ENCODE peak calls at places on chromosome 11, in seven cellular contexts. P is activated CD4-positive, alpha-beta T cell treated with anti-CD3 and anti-CD28 coated beads, Interleukin-2, amount 50 U/mL, for 4 hours; K is CD4-positive, alpha-beta T cell; A is activated T-helper 1 cell treated with Interleukin-2 at 50 U/mL for 16 hours; I is NCI-H1048; R is astrocyte of the cerebellum; H is stimulated activated CD4-positive, alpha-beta T cell treated with anti-CD3 and anti-CD28 coated beads, TNF-alpha, amount 100 ng/mL, for 4 hours. C is an unnamed sample.

GRCh38 chr11:47332303-47332711 is 20.2 kb downstream of the MYBPC3 start:
- DNase-seq in R (no peak), P (no peak), A (no peak), H (no peak), K (no peak), I (no peak), C (no peak)

GRCh38 chr11:126581871-126582270 is 226.4 kb downstream of the ST3GAL4 start:
- DNase-seq in R (no peak), P (no peak), K (no peak), A (no peak), H (no peak), I (no peak), C (no peak)

GRCh38 chr11:79040348-79040747 is 400.5 kb downstream of the TENM4 start:
- DNase-seq in A (no peak), P (no peak), I (no peak), R (no peak), K (no peak), H (no peak), C (no peak)

GRCh38 chr11:77129841-77130756 is 2.1 kb downstream of the MYO7A start:
- DNase-seq in A (no peak), R (no peak), K (no peak), P (no peak), I (no peak), H (no peak), C (no peak)

GRCh38 chr11:102017029-102017428 is 30.2 kb upstream of the CFAP300 start:
- DNase-seq in I (no peak), K (no peak), R (no peak), P (no peak), A (no peak), H (no peak), C (no peak)

GRCh38 chr11:2581931-2582435 is 117.8 kb downstream of the KCNQ1OT1 start:
- DNase-seq in K (no peak), A (no peak), I (no peak), R (no peak), P (no peak), H (no peak), C (no peak)

GRCh38 chr11:20031155-20032001 is 128.9 kb downstream of the DBX1 start:
- DNase-seq in K (no peak), H (no peak), I (no peak), P (no peak), R (peak), A (no peak), C (no peak)

GRCh38 chr11:95345651-95346050 is 114.6 kb upstream of the SESN3 start:
- DNase-seq in P (no peak), K (no peak), A (no peak), I (no peak), R (no peak), H (no peak), C (no peak)

GRCh38 chr11:75589933-75590332 is 27.9 kb downstream of the SERPINH1 start:
- DNase-seq in K (no peak), R (no peak), I (no peak), A (no peak), P (no peak), H (no peak), C (peak)

GRCh38 chr11:78239781-78240180 is 51.1 kb downstream of the USP35 start:
- DNase-seq in I (no peak), R (no peak), K (no peak), A (no peak), P (no peak), H (no peak), C (no peak)

GRCh38 chr11:62666259-62666926 is 1.3 kb downstream of the CSKMT start:
- DNase-seq in H (no peak), K (no peak), R (no peak), I (no peak), P (no peak), A (no peak), C (no peak)

GRCh38 chr11:124415356-124415923 is 9.2 kb downstream of the OR8B4 start:
- DNase-seq in K (no peak), H (no peak), P (no peak), I (no peak), A (no peak), R (peak), C (peak)

GRCh38 chr11:92500463-92500862 is 275.8 kb downstream of the FAT3 start:
- DNase-seq in A (no peak), I (no peak), P (no peak), H (no peak), K (no peak), R (no peak), C (no peak)

GRCh38 chr11:6607190-6607635 is 3.6 kb downstream of the ILK start:
- DNase-seq in P (no peak), H (no peak), R (peak), K (no peak), A (no peak), I (no peak), C (no peak)

GRCh38 chr11:32151036-32151435 is 60.2 kb downstream of the RCN1 start:
- DNase-seq in R (no peak), P (no peak), I (no peak), A (no peak), H (no peak), K (no peak), C (no peak)

GRCh38 chr11:12552677-12553076 is 121.5 kb upstream of the TEAD1 start:
- DNase-seq in H (no peak), R (peak), I (no peak), P (no peak), K (no peak), A (no peak), C (no peak)

GRCh38 chr11:85756401-85757200 is 54.3 kb downstream of the SYTL2 start:
- DNase-seq in K (no peak), R (no peak), P (no peak), H (no peak), I (no peak), A (no peak), C (no peak)

GRCh38 chr11:74325649-74326645 is 14.5 kb upstream of the P4HA3 start:
- DNase-seq in P (no peak), R (peak), A (no peak), I (no peak), H (no peak), K (no peak), C (no peak)

GRCh38 chr11:69540118-69541000 is 58.9 kb downstream of the LINC01488 start:
- DNase-seq in A (no peak), K (no peak), I (no peak), R (no peak), P (no peak), H (no peak), C (no peak)

GRCh38 chr11:46903846-46904245 is 14.5 kb downstream of the LRP4 start:
- DNase-seq in A (no peak), R (no peak), K (no peak), I (no peak), P (no peak), H (no peak), C (peak)

GRCh38 chr11:7564803-7565202 is 51.0 kb downstream of the PPFIBP2 start:
- DNase-seq in I (no peak), P (no peak), H (no peak), R (no peak), A (no peak), K (no peak), C (no peak)

GRCh38 chr11:27558401-27558800 is 51.8 kb upstream of the LIN7C start:
- DNase-seq in A (no peak), P (no peak), R (no peak), K (no peak), H (no peak), I (no peak), C (no peak)

GRCh38 chr11:109644158-109644557 is 222.2 kb downstream of the C11orf87 start:
- DNase-seq in R (peak), H (no peak), A (no peak), K (no peak), P (no peak), I (no peak), C (peak)

GRCh38 chr11:21474529-21474928 is 718.4 kb upstream of the ANO5 start:
- DNase-seq in A (no peak), I (no peak), P (no peak), K (no peak), R (no peak), H (no peak), C (no peak)

GRCh38 chr11:91972665-91973266 is 251.9 kb upstream of the FAT3 start:
- DNase-seq in A (no peak), K (no peak), I (no peak), H (no peak), P (no peak), R (no peak), C (no peak)

GRCh38 chr11:80103149-80103859 is 662.5 kb upstream of the TENM4 start:
- DNase-seq in P (no peak), K (no peak), H (no peak), A (no peak), R (peak), I (no peak), C (no peak)

GRCh38 chr11:636511-637332 is at the start of gene DRD4:
- DNase-seq in I (no peak), P (no peak), H (no peak), R (no peak), A (no peak), K (no peak), C (no peak)

GRCh38 chr11:100438366-100438765 is 248.7 kb upstream of the ARHGAP42 start:
- DNase-seq in R (no peak), A (no peak), I (no peak), K (no peak), H (no peak), P (no peak), C (no peak)

GRCh38 chr11:1853376-1854131 is 670 bp downstream of the LSP1 start:
- DNase-seq in I (no peak), R (no peak), K (no peak), A (no peak), P (no peak), H (no peak), C (no peak)

GRCh38 chr11:3867209-3868071 is 12.0 kb downstream of the STIM1 start:
- DNase-seq in A (no peak), K (no peak), H (no peak), P (no peak), I (no peak), R (no peak), C (no peak)

C was measured in NCI-H146.